ENCODE peak calls at places on chromosome 2, in seven cellular contexts. One of them, this sample, is unnamed. For H3K36me3, the result is how much of the 10 kb centered on the place peaks cover.

GRCh38 chr2:224816816-224817215 is 100.7 kb upstream of the CCDC195 start:
- DNase-seq in tibial nerve: no peak
- DNase-seq in IMR-90: peak
- DNase-seq in thoracic aorta: no peak
- DNase-seq in kidney epithelial cell: peak
- DNase-seq in heart left ventricle: no peak
- DNase-seq in brain microvascular endothelial cell: peak
- DNase-seq in this sample: no peak

GRCh38 chr2:46835520-46835919 is 80.1 kb downstream of the MCFD2 start:
- DNase-seq in tibial nerve: no peak
- DNase-seq in IMR-90: no peak
- DNase-seq in thoracic aorta: no peak
- DNase-seq in kidney epithelial cell: no peak
- DNase-seq in heart left ventricle: no peak
- DNase-seq in brain microvascular endothelial cell: no peak
- DNase-seq in this sample: no peak

GRCh38 chr2:158766524-158766923 is 28.6 kb upstream of the DAPL1 start:
- DNase-seq in tibial nerve: no peak
- DNase-seq in IMR-90: no peak
- DNase-seq in thoracic aorta: no peak
- DNase-seq in kidney epithelial cell: no peak
- DNase-seq in heart left ventricle: no peak
- DNase-seq in brain microvascular endothelial cell: no peak
- DNase-seq in this sample: no peak

GRCh38 chr2:155815851-155816250 is 516.7 kb downstream of the NR4A2 start:
- DNase-seq in tibial nerve: no peak
- DNase-seq in IMR-90: no peak
- DNase-seq in thoracic aorta: no peak
- DNase-seq in kidney epithelial cell: no peak
- DNase-seq in heart left ventricle: no peak
- DNase-seq in brain microvascular endothelial cell: peak
- DNase-seq in this sample: no peak

GRCh38 chr2:214005337-214005736 is 405.5 kb upstream of the VWC2L start:
- DNase-seq in tibial nerve: no peak
- DNase-seq in IMR-90: peak
- DNase-seq in thoracic aorta: no peak
- DNase-seq in kidney epithelial cell: no peak
- DNase-seq in heart left ventricle: no peak
- DNase-seq in brain microvascular endothelial cell: peak
- DNase-seq in this sample: no peak

GRCh38 chr2:173657996-173658717 is 303.5 kb downstream of the CDCA7 start:
- DNase-seq in tibial nerve: no peak
- DNase-seq in IMR-90: peak
- DNase-seq in thoracic aorta: no peak
- DNase-seq in kidney epithelial cell: peak
- DNase-seq in heart left ventricle: no peak
- DNase-seq in brain microvascular endothelial cell: peak
- DNase-seq in this sample: no peak

GRCh38 chr2:54631755-54632154 is 91.7 kb upstream of the EML6 start:
- DNase-seq in tibial nerve: no peak
- DNase-seq in IMR-90: no peak
- DNase-seq in thoracic aorta: no peak
- DNase-seq in kidney epithelial cell: no peak
- DNase-seq in heart left ventricle: no peak
- DNase-seq in brain microvascular endothelial cell: no peak
- DNase-seq in this sample: no peak

GRCh38 chr2:72204782-72205545 is 57.3 kb upstream of the CYP26B1 start:
- DNase-seq in tibial nerve: no peak
- DNase-seq in IMR-90: no peak
- DNase-seq in thoracic aorta: no peak
- DNase-seq in kidney epithelial cell: no peak
- DNase-seq in heart left ventricle: no peak
- DNase-seq in brain microvascular endothelial cell: peak
- DNase-seq in this sample: no peak

GRCh38 chr2:21245565-21245964 is 121.8 kb downstream of the TDRD15 start:
- DNase-seq in tibial nerve: no peak
- DNase-seq in IMR-90: no peak
- DNase-seq in thoracic aorta: no peak
- DNase-seq in kidney epithelial cell: no peak
- DNase-seq in heart left ventricle: no peak
- DNase-seq in brain microvascular endothelial cell: no peak
- DNase-seq in this sample: no peak

GRCh38 chr2:183123117-183123958 is 905 bp upstream of the NUP35 start:
- DNase-seq in tibial nerve: no peak
- DNase-seq in IMR-90: peak
- DNase-seq in thoracic aorta: no peak
- DNase-seq in kidney epithelial cell: no peak
- DNase-seq in heart left ventricle: no peak
- DNase-seq in brain microvascular endothelial cell: no peak
- DNase-seq in this sample: no peak

GRCh38 chr2:107592225-107592624 is 234.5 kb upstream of the RGPD4 start:
- DNase-seq in tibial nerve: no peak
- DNase-seq in IMR-90: no peak
- DNase-seq in thoracic aorta: no peak
- DNase-seq in kidney epithelial cell: no peak
- DNase-seq in heart left ventricle: no peak
- DNase-seq in brain microvascular endothelial cell: no peak
- DNase-seq in this sample: no peak

GRCh38 chr2:25664531-25665307 is 8.7 kb downstream of the DTNB start:
- DNase-seq in tibial nerve: peak
- DNase-seq in IMR-90: peak
- DNase-seq in thoracic aorta: no peak
- DNase-seq in kidney epithelial cell: no peak
- DNase-seq in heart left ventricle: peak
- DNase-seq in brain microvascular endothelial cell: peak
- DNase-seq in this sample: peak

GRCh38 chr2:207633686-207634085 is 8.5 kb upstream of the METTL21A start:
- DNase-seq in tibial nerve: no peak
- DNase-seq in IMR-90: no peak
- DNase-seq in thoracic aorta: no peak
- DNase-seq in kidney epithelial cell: no peak
- DNase-seq in heart left ventricle: no peak
- DNase-seq in brain microvascular endothelial cell: no peak
- DNase-seq in this sample: no peak

GRCh38 chr2:239275037-239275685 is 125.7 kb downstream of the HDAC4 start:
- DNase-seq in tibial nerve: peak
- DNase-seq in IMR-90: peak
- DNase-seq in thoracic aorta: peak
- DNase-seq in kidney epithelial cell: peak
- DNase-seq in heart left ventricle: peak
- DNase-seq in brain microvascular endothelial cell: peak
- DNase-seq in this sample: peak

GRCh38 chr2:157325786-157326185 is at the start of gene ERMN:
- DNase-seq in tibial nerve: no peak
- DNase-seq in IMR-90: no peak
- DNase-seq in thoracic aorta: no peak
- DNase-seq in kidney epithelial cell: no peak
- DNase-seq in heart left ventricle: no peak
- DNase-seq in brain microvascular endothelial cell: no peak
- DNase-seq in this sample: no peak

GRCh38 chr2:38551171-38551570 is 51.6 kb downstream of the HNRNPLL start:
- DNase-seq in tibial nerve: no peak
- DNase-seq in IMR-90: no peak
- DNase-seq in thoracic aorta: no peak
- DNase-seq in kidney epithelial cell: no peak
- DNase-seq in heart left ventricle: no peak
- DNase-seq in brain microvascular endothelial cell: no peak
- DNase-seq in this sample: no peak

GRCh38 chr2:69538249-69538648 is 101.0 kb upstream of the NFU1 start:
- DNase-seq in tibial nerve: no peak
- DNase-seq in IMR-90: no peak
- DNase-seq in thoracic aorta: no peak
- DNase-seq in kidney epithelial cell: no peak
- DNase-seq in heart left ventricle: no peak
- DNase-seq in brain microvascular endothelial cell: no peak
- DNase-seq in this sample: no peak

GRCh38 chr2:69531186-69531585 is 94.0 kb upstream of the NFU1 start:
- DNase-seq in tibial nerve: no peak
- DNase-seq in IMR-90: no peak
- DNase-seq in thoracic aorta: no peak
- DNase-seq in kidney epithelial cell: no peak
- DNase-seq in heart left ventricle: no peak
- DNase-seq in brain microvascular endothelial cell: no peak
- DNase-seq in this sample: no peak

GRCh38 chr2:69539549-69539908 is 102.3 kb upstream of the NFU1 start:
- DNase-seq in tibial nerve: no peak
- DNase-seq in IMR-90: no peak
- DNase-seq in thoracic aorta: no peak
- DNase-seq in kidney epithelial cell: no peak
- DNase-seq in heart left ventricle: no peak
- DNase-seq in brain microvascular endothelial cell: no peak
- DNase-seq in this sample: no peak

GRCh38 chr2:69538872-69539548 is 101.8 kb upstream of the NFU1 start:
- DNase-seq in tibial nerve: no peak
- DNase-seq in IMR-90: no peak
- DNase-seq in thoracic aorta: no peak
- DNase-seq in kidney epithelial cell: no peak
- DNase-seq in heart left ventricle: no peak
- DNase-seq in brain microvascular endothelial cell: no peak
- DNase-seq in this sample: no peak

GRCh38 chr2:69535739-69536374 is 98.6 kb upstream of the NFU1 start:
- DNase-seq in tibial nerve: no peak
- DNase-seq in IMR-90: no peak
- DNase-seq in thoracic aorta: no peak
- DNase-seq in kidney epithelial cell: no peak
- DNase-seq in heart left ventricle: no peak
- DNase-seq in brain microvascular endothelial cell: no peak
- DNase-seq in this sample: no peak
- H3K36me3 ChIP-seq in tibial nerve: under half
- H3K36me3 ChIP-seq in IMR-90: under half
- H3K36me3 ChIP-seq in thoracic aorta: under half
- H3K36me3 ChIP-seq in kidney epithelial cell: under half
- H3K36me3 ChIP-seq in heart left ventricle: half or more
- H3K36me3 ChIP-seq in brain microvascular endothelial cell: under half
- H3K36me3 ChIP-seq in this sample: under half

GRCh38 chr2:133456971-133457370 is 111.3 kb downstream of the NCKAP5 start:
- DNase-seq in tibial nerve: no peak
- DNase-seq in IMR-90: no peak
- DNase-seq in thoracic aorta: no peak
- DNase-seq in kidney epithelial cell: no peak
- DNase-seq in heart left ventricle: no peak
- DNase-seq in brain microvascular endothelial cell: no peak
- DNase-seq in this sample: no peak

GRCh38 chr2:133452146-133452545 is 116.1 kb downstream of the NCKAP5 start:
- DNase-seq in tibial nerve: no peak
- DNase-seq in IMR-90: no peak
- DNase-seq in thoracic aorta: no peak
- DNase-seq in kidney epithelial cell: no peak
- DNase-seq in heart left ventricle: no peak
- DNase-seq in brain microvascular endothelial cell: no peak
- DNase-seq in this sample: no peak

GRCh38 chr2:133448195-133448594 is 120.1 kb downstream of the NCKAP5 start:
- DNase-seq in tibial nerve: no peak
- DNase-seq in IMR-90: no peak
- DNase-seq in thoracic aorta: no peak
- DNase-seq in kidney epithelial cell: no peak
- DNase-seq in heart left ventricle: no peak
- DNase-seq in brain microvascular endothelial cell: no peak
- DNase-seq in this sample: no peak

GRCh38 chr2:133456156-133456555 is 112.1 kb downstream of the NCKAP5 start:
- DNase-seq in tibial nerve: no peak
- DNase-seq in IMR-90: no peak
- DNase-seq in thoracic aorta: no peak
- DNase-seq in kidney epithelial cell: no peak
- DNase-seq in heart left ventricle: no peak
- DNase-seq in brain microvascular endothelial cell: no peak
- DNase-seq in this sample: no peak

GRCh38 chr2:133452561-133452960 is 115.7 kb downstream of the NCKAP5 start:
- DNase-seq in tibial nerve: no peak
- DNase-seq in IMR-90: no peak
- DNase-seq in thoracic aorta: no peak
- DNase-seq in kidney epithelial cell: no peak
- DNase-seq in heart left ventricle: no peak
- DNase-seq in brain microvascular endothelial cell: no peak
- DNase-seq in this sample: no peak
- H3K36me3 ChIP-seq in tibial nerve: under half
- H3K36me3 ChIP-seq in IMR-90: under half
- H3K36me3 ChIP-seq in thoracic aorta: under half
- H3K36me3 ChIP-seq in kidney epithelial cell: under half
- H3K36me3 ChIP-seq in heart left ventricle: under half
- H3K36me3 ChIP-seq in brain microvascular endothelial cell: under half
- H3K36me3 ChIP-seq in this sample: under half

GRCh38 chr2:84459028-84459943 is at the start of gene SUCLG1:
- DNase-seq in tibial nerve: peak
- DNase-seq in IMR-90: peak
- DNase-seq in thoracic aorta: peak
- DNase-seq in kidney epithelial cell: peak
- DNase-seq in heart left ventricle: peak
- DNase-seq in brain microvascular endothelial cell: peak
- DNase-seq in this sample: peak

GRCh38 chr2:84458436-84459027 is 548 bp downstream of the SUCLG1 start:
- DNase-seq in tibial nerve: no peak
- DNase-seq in IMR-90: peak
- DNase-seq in thoracic aorta: no peak
- DNase-seq in kidney epithelial cell: no peak
- DNase-seq in heart left ventricle: no peak
- DNase-seq in brain microvascular endothelial cell: peak
- DNase-seq in this sample: no peak

GRCh38 chr2:84459944-84460429 is 907 bp upstream of the SUCLG1 start:
- DNase-seq in tibial nerve: no peak
- DNase-seq in IMR-90: no peak
- DNase-seq in thoracic aorta: no peak
- DNase-seq in kidney epithelial cell: no peak
- DNase-seq in heart left ventricle: no peak
- DNase-seq in brain microvascular endothelial cell: no peak
- DNase-seq in this sample: no peak

DNA sequence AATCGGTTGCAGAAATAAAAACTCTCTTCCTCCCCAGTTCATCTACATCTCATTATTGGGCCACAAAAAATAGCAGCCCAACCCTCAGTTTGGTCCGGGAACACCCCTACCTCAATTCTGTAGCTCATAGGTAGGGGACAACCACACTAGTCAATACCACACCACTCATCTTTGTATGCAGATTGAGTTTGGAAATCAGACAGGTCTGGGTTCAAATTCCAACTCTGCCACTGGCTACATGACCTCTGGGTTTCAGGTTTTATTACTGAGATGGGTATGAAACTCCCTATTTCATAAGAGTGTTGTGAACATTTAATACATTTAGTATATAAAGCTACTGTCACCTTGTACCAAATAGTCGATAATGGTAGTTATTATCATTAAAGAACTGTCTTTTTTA is 2.2 kb upstream of the SUCLG1 start:
- DNase-seq in tibial nerve: no peak
- DNase-seq in IMR-90: no peak
- DNase-seq in thoracic aorta: no peak
- DNase-seq in kidney epithelial cell: no peak
- DNase-seq in heart left ventricle: no peak
- DNase-seq in brain microvascular endothelial cell: no peak
- DNase-seq in this sample: no peak
- H3K36me3 ChIP-seq in tibial nerve: under half
- H3K36me3 ChIP-seq in IMR-90: under half
- H3K36me3 ChIP-seq in thoracic aorta: under half
- H3K36me3 ChIP-seq in kidney epithelial cell: under half
- H3K36me3 ChIP-seq in heart left ventricle: under half
- H3K36me3 ChIP-seq in brain microvascular endothelial cell: under half
- H3K36me3 ChIP-seq in this sample: under half

DNA sequence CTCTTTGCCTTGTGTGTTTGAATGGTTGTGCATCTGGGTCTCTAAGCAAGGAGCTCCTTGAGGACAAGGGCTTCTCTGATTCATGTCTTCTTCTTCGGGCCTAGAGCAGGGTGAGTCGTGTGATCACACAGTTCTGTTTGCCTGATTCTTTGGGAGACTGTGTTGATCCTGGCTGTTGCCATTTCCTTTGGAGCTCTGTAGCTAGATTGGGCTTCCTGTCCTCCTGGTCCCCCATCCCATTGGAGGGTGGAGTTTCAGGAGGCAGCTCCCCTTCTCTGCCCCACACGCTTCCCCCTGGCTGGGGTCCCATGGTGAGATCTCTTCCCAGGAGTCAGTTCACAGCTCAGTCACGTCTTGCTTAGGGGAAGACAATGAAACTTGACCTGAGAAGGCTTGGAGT is 92.8 kb downstream of the TRIB2 start:
- DNase-seq in tibial nerve: no peak
- DNase-seq in IMR-90: no peak
- DNase-seq in thoracic aorta: no peak
- DNase-seq in kidney epithelial cell: no peak
- DNase-seq in heart left ventricle: peak
- DNase-seq in brain microvascular endothelial cell: no peak
- DNase-seq in this sample: no peak
- H3K36me3 ChIP-seq in tibial nerve: under half
- H3K36me3 ChIP-seq in IMR-90: under half
- H3K36me3 ChIP-seq in thoracic aorta: under half
- H3K36me3 ChIP-seq in kidney epithelial cell: under half
- H3K36me3 ChIP-seq in heart left ventricle: under half
- H3K36me3 ChIP-seq in brain microvascular endothelial cell: under half
- H3K36me3 ChIP-seq in this sample: under half

This sample was measured in breast epithelium.